ENCODE peak calls at places on chromosomes 1 and 21, in four cellular contexts. T, Z, N and V are unnamed samples.

GRCh38 chr1:55885619-55886018 is 670.5 kb upstream of the USP24 start:
- DNase-seq in N (no peak), Z (no peak), T (no peak), V (no peak)

GRCh38 chr1:94729287-94729686 is 90.9 kb upstream of the SLC44A3 start:
- DNase-seq in Z (no peak), N (no peak), T (peak), V (peak)

GRCh38 chr1:25068829-25069228 is 138.8 kb upstream of the RUNX3 start:
- DNase-seq in N (no peak), T (no peak), Z (peak), V (no peak)

GRCh38 chr1:178599087-178599486 is 86.2 kb downstream of the TEX35 start:
- DNase-seq in N (no peak), T (no peak), Z (no peak), V (no peak)

GRCh38 chr1:19454265-19455198 is 30.8 kb downstream of the CAPZB start:
- DNase-seq in Z (no peak), N (no peak), T (no peak), V (no peak)

GRCh38 chr1:67463298-67463960 is 33.2 kb upstream of the SERBP1 start:
- DNase-seq in Z (no peak), N (no peak), T (peak), V (no peak)

GRCh38 chr1:161801955-161802354 is 35.8 kb downstream of the ATF6 start:
- DNase-seq in N (no peak), Z (no peak), T (no peak), V (no peak)

GRCh38 chr1:50985094-50985493 is 15.0 kb downstream of the CDKN2C start:
- DNase-seq in N (no peak), Z (no peak), T (no peak), V (no peak)

GRCh38 chr21:43954042-43954441 is 58.1 kb upstream of the TRAPPC10 start:
- DNase-seq in T (no peak), Z (no peak), N (no peak), V (no peak)

GRCh38 chr1:147551036-147551435 is 9.7 kb downstream of the BCL9 start:
- DNase-seq in Z (no peak), N (no peak), T (no peak), V (no peak)

GRCh38 chr1:100353073-100353801 is 931 bp downstream of the CDC14A start:
- DNase-seq in N (peak), T (no peak), Z (peak), V (peak)

GRCh38 chr1:52032124-52032784 is 1.4 kb downstream of the KTI12 start:
- DNase-seq in Z (no peak), N (no peak), T (peak), V (no peak)

GRCh38 chr21:16563795-16564194 is 834.0 kb downstream of the USP25 start:
- DNase-seq in T (no peak), Z (no peak), N (no peak), V (peak)

GRCh38 chr1:79845951-79846350 is 839.4 kb upstream of the ADGRL4 start:
- DNase-seq in N (no peak), Z (no peak), T (peak), V (no peak)

GRCh38 chr1:208475951-208476824 is 232.0 kb upstream of the PLXNA2 start:
- DNase-seq in Z (no peak), T (no peak), N (no peak), V (peak)

GRCh38 chr1:228081144-228081543 is 1.4 kb upstream of the ARF1 start:
- DNase-seq in N (no peak), Z (no peak), T (no peak), V (no peak)

GRCh38 chr1:165443539-165444289 is 1.2 kb downstream of the RXRG start:
- DNase-seq in T (no peak), N (no peak), Z (no peak), V (no peak)

GRCh38 chr1:10838541-10838940 is 42.1 kb upstream of the CASZ1 start:
- DNase-seq in N (no peak), T (no peak), Z (no peak), V (no peak)

GRCh38 chr1:155007253-155007828 is 4.7 kb downstream of the ZBTB7B start:
- DNase-seq in Z (no peak), N (no peak), T (no peak), V (no peak)
- TF ChIP-seq POLR2A in Z (no peak), N (no peak), T (no peak), V (no peak)

GRCh38 chr1:214542275-214543199 is 8.9 kb downstream of the PTPN14 start:
- DNase-seq in T (no peak), Z (no peak), N (no peak), V (peak)
- TF ChIP-seq FOS in T (no peak), Z (no peak), N (no peak), V (no peak)

GRCh38 chr1:232555581-232556189 is 74.2 kb downstream of the SIPA1L2 start:
- DNase-seq in T (peak), Z (no peak), N (no peak), V (no peak)

GRCh38 chr1:232556336-232556735 is 73.6 kb downstream of the SIPA1L2 start:
- DNase-seq in T (no peak), Z (no peak), N (no peak), V (no peak)

GRCh38 chr1:232553050-232553754 is 76.7 kb downstream of the SIPA1L2 start:
- DNase-seq in Z (no peak), N (no peak), T (peak), V (peak)

GRCh38 chr1:232553809-232554208 is 76.1 kb downstream of the SIPA1L2 start:
- DNase-seq in N (no peak), Z (no peak), T (peak), V (no peak)

GRCh38 chr1:232554431-232554830 is 75.5 kb downstream of the SIPA1L2 start:
- DNase-seq in Z (no peak), N (no peak), T (peak), V (peak)
- H3K9ac ChIP-seq in Z (no peak), N (no peak), T (no peak), V (no peak)

GRCh38 chr1:145827966-145828365 is 4.0 kb downstream of the POLR3C start:
- DNase-seq in N (no peak), Z (no peak), T (peak), V (peak)

GRCh38 chr1:145826030-145826429 is 2.0 kb downstream of the POLR3C start:
- DNase-seq in N (no peak), T (no peak), Z (no peak), V (no peak)

GRCh38 chr1:145828368-145829016 is 4.5 kb downstream of the POLR3C start:
- DNase-seq in Z (no peak), N (no peak), T (no peak), V (no peak)

GRCh38 chr1:145824499-145824842 is 471 bp downstream of the POLR3C start:
- DNase-seq in Z (no peak), T (no peak), N (no peak), V (no peak)

DNA sequence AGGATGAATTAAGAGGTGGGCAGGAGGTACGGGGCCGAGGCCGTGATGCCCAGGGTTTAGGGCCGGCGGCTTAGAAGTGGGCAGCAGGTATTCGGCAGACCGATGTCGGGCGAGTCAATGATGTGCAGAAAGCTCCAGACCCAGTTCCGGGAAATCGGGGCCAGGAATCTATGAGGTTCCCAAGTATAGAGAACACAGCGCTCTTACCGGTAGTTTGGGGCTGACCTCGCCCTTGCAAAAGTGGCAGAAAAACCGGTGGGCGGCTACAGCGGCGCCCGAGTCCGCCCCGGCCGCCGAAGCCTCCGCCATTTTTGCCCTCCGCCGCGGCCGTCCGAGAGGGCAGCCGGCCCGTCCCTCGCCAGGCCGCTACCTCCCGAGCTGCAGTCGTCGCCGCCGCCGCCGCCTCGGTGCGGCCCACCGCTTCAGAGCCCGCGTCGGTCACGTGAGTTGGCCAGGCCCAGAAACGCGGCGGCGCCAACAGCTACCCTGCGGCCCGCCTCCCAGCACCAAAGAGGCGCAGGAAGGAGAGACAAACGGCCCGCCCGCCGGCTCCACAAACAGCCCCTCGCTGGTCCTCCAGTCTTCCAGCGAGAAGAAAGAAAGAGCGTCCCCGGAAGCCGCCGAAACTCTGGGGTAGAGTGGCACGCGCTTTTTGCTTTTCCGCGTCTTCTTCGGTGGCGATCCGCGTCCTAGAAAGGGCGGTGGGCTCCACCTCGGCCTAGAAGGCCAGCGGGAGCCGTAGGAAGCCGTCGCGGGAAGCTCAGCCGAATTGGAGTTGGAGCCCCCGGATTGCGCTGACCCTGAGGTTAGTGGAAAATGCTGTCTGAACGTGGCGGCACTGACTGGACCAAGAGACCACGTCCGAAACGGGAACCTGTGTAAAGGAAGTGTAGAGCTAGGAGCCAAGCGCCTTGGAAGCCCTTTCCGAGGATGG is at the start of the genes POLR3C and RNF115:
- DNase-seq in T (peak), Z (peak), N (peak), V (peak)
- TF ChIP-seq POLR2A in T (peak), Z (peak), N (peak), V (peak)

GRCh38 chr1:60114735-60115318 is 41.3 kb upstream of the C1orf87 start:
- DNase-seq in Z (no peak), T (no peak), N (no peak), V (no peak)

DNA sequence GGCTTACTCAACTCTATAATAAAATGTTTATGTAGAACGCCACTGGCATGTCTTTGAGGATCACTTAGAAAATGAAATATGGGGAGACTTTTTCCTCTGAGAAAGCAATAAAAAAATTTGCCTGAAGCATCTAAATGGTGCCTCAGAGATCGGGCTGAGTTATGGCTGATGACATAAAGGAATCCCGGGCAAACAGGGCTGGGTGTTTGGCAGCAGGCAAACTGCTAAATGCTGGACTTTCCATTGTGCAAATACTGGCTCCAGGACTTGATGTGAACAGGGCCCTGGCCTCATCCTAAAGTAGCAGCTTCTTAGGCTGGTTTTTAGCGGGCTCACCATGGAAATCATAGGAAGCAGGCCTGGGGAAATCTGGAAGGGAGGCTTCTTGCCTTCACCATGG is 44.5 kb upstream of the C1orf87 start:
- DNase-seq in T (no peak), Z (no peak), N (no peak), V (no peak)
- TF ChIP-seq FOS in T (no peak), Z (no peak), N (no peak), V (no peak)

GRCh38 chr1:37931493-37932158 is 15.2 kb downstream of the INPP5B start:
- DNase-seq in N (peak), T (peak), Z (peak), V (peak)

GRCh38 chr1:37931148-37931492 is 15.7 kb downstream of the INPP5B start:
- DNase-seq in N (no peak), T (no peak), Z (no peak), V (no peak)

GRCh38 chr1:37932759-37933158 is 14.1 kb downstream of the INPP5B start:
- DNase-seq in T (peak), N (no peak), Z (peak), V (no peak)

GRCh38 chr1:37926061-37926924 is 20.6 kb downstream of the INPP5B start:
- DNase-seq in N (peak), Z (no peak), T (no peak), V (no peak)

GRCh38 chr1:37930246-37931142 is 16.4 kb downstream of the INPP5B start:
- DNase-seq in N (no peak), T (peak), Z (peak), V (no peak)
- H3K9ac ChIP-seq in N (peak), T (peak), Z (peak), V (peak)

GRCh38 chr1:160643138-160643537 is 3.7 kb downstream of the SLAMF1 start:
- DNase-seq in Z (no peak), T (no peak), N (no peak), V (no peak)

GRCh38 chr1:160642281-160642644 is 4.6 kb downstream of the SLAMF1 start:
- DNase-seq in N (no peak), T (no peak), Z (no peak), V (no peak)

GRCh38 chr1:160646192-160646591 is 652 bp downstream of the SLAMF1 start:
- DNase-seq in T (no peak), Z (no peak), N (no peak), V (no peak)

GRCh38 chr1:160645386-160646063 is 1.3 kb downstream of the SLAMF1 start:
- DNase-seq in Z (no peak), T (no peak), N (no peak), V (no peak)

DNA sequence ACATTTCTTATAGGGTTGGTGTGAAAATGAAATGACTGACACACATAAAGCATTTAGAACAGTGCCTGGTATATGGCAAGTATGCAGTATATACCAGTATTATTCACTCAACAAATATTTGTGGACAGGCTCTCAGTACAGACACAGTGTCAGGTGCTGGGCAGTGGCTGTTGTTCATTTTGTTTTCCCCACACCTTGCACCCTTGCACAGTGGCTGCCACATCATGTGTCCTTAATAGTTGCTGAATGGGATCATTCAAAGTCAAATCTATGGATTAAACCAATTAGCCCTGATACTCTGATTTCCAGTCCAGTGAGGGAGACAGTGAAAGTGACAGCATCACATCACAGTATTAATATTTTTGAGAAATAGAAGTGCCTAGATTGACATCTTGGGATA is 2.4 kb downstream of the SLAMF1 start:
- DNase-seq in Z (no peak), T (no peak), N (no peak), V (no peak)
- TF ChIP-seq POLR2A in Z (no peak), T (no peak), N (peak), V (no peak)

DNA sequence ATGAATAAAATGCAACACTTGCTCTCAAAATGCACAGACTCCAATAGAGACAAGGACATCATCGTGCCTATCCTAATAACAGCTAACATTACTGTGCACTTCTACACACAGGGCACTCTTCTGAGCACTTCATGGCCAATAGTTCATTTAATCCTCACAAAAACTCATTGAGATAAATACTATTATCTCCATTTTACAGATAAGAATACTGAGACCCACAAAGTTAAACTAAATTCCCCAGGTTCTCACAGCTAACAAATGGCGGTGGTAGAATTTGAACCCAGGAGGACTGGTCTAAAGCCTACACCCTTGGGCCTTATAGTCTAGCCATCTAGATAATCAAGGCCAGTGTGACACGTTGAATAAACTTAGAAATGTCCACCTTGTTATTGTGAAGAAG is 328.6 kb downstream of the RRAGC start:
- DNase-seq in T (no peak), N (no peak), Z (no peak), V (no peak)
- TF ChIP-seq FOS in T (no peak), N (no peak), Z (no peak), V (no peak)

GRCh38 chr1:167439301-167439988 is 78.9 kb downstream of the CD247 start:
- DNase-seq in N (no peak), Z (peak), T (peak), V (peak)
- H3K9ac ChIP-seq in N (peak), Z (no peak), T (no peak), V (no peak)